ENCODE peak calls at places on chromosomes 7 and 10, in four cellular contexts. U, T, H and K are unnamed samples.

GRCh38 chr7:148697256-148697841 is 1.4 kb upstream of the CUL1 start:
- DNase-seq in U (no peak), H (no peak), T (no peak), K (no peak)

GRCh38 chr7:101172854-101173751 is 7.0 kb downstream of the NAT16 start:
- DNase-seq in H (peak), U (no peak), T (peak), K (no peak)

GRCh38 chr10:17368708-17369272 is 85.6 kb downstream of the ST8SIA6 start:
- DNase-seq in U (no peak), T (no peak), H (peak), K (no peak)

GRCh38 chr10:26805567-26806245 is 55.1 kb downstream of the ABI1 start:
- DNase-seq in H (no peak), U (peak), T (no peak), K (no peak)

GRCh38 chr7:106284516-106285050 is at the start of gene NAMPT:
- DNase-seq in T (peak), H (peak), U (no peak), K (peak)

GRCh38 chr7:144500225-144500624 is 96.7 kb upstream of the NOBOX start:
- DNase-seq in U (no peak), H (no peak), T (no peak), K (no peak)

GRCh38 chr10:114206902-114207301 is 27.7 kb downstream of the TDRD1 start:
- DNase-seq in H (no peak), T (no peak), U (no peak), K (no peak)

GRCh38 chr10:104322416-104322782 is 15.9 kb downstream of the ITPRIP start:
- DNase-seq in H (peak), U (no peak), T (no peak), K (no peak)

GRCh38 chr7:82605247-82605864 is 161.8 kb upstream of the CACNA2D1 start:
- DNase-seq in U (peak), T (no peak), H (peak), K (no peak)

GRCh38 chr10:77371421-77371820 is 266.2 kb downstream of the KCNMA1 start:
- DNase-seq in U (no peak), H (no peak), T (no peak), K (no peak)
- H3K27ac ChIP-seq in U (no peak), H (no peak), T (no peak), K (no peak)

GRCh38 chr7:20216637-20217036 is 547 bp downstream of the MACC1 start:
- DNase-seq in H (no peak), U (no peak), T (no peak), K (no peak)
- H3K27ac ChIP-seq in H (no peak), U (no peak), T (peak), K (no peak)

GRCh38 chr7:107712025-107712424 is 31.9 kb upstream of the CBLL1 start:
- DNase-seq in T (no peak), H (no peak), U (no peak), K (no peak)
- H3K27ac ChIP-seq in T (no peak), H (no peak), U (no peak), K (no peak)

GRCh38 chr7:76057103-76057812 is 9.4 kb downstream of the MDH2 start:
- DNase-seq in T (no peak), H (no peak), U (no peak), K (no peak)
- H3K27ac ChIP-seq in T (peak), H (no peak), U (no peak), K (no peak)

DNA sequence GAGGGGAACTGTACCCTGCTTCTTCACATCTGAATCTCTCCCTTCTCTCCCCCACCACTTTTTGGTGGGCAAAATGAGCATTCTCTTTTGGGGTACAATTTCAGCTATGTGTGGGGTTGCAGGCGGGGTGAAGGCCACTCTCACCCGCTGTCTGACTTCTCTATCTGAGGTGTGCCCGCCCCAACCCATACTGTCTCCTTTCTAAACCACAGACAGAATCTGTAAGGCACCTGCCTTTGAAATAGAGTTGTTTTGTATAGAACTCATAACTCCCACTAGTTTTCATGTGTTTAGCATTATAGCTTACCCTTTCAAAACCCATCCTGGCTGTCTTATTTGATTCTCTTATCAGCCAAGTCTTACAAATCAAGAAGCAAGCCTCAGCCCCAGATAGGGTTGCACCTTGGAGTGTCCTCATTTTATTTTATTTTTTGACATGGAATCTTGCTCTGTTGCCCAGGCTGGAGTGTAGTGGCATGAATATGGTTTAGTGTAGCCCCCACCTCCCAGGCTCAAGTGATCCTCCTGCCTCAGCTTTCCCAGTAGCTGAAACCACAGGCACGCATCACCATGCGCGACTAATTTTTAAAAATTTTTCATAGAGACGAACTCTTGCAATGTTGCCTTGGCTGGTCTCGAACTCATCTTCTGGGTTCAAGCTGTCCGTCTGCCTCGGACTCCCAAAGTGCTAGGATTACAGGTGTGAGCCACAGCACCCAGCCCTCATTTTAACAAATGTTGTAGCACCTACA is 11.9 kb downstream of the TSPAN14 start:
- DNase-seq in T (no peak), H (no peak), U (no peak), K (no peak)
- H3K27ac ChIP-seq in T (peak), H (no peak), U (peak), K (peak)

DNA sequence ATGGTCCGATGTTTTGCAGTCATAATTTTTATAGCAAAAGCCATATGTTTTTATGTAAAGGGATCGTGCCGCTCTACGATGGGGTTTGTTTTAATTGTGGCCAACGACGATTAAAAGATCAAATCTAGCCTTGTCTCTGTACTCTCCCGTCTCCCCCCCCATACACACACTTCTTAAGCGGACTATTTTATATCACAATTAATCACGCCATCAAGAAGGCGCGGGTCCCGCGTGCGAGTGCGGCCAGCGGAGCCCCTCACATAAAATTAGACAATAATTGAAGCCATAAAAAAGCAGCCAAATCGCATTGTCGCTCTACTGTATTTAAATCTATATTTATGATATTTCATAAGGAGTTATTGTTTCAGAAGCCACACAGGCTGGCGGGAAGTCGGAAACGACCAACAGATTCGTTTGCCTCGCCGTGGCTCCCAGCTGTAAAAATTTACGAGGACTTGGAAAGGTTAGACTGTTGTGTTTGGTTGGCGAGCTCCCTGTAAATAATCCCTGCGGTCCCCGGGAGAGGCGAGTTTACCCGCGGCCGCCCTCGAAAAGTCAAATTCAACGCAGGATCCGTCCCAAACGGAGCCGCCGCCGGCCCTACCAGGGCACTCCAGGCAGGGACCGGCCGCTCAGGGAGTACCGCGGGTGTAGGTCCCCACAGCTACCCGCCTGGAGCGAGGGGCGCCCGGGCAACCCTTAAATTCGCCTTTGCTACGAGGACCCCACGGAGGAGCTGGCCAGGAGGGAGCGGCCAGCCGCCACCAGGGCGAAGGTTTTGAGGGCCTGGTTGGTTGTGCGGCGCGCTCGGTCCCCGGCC is 528 bp upstream of the HOXA9 start:
- DNase-seq in U (no peak), H (no peak), T (peak), K (no peak)
- H3K27ac ChIP-seq in U (no peak), H (peak), T (peak), K (no peak)